ENCODE peak calls at places on chromosomes 4 and X, in four cellular contexts. Z is thoracic aorta, A is tibial nerve, L is right cardiac atrium. S is an unnamed sample.

GRCh38 chrX:133335027-133335426 is 80.3 kb downstream of the GPC4 start:
- DNase-seq in A (peak; percentile 43), Z (no peak), L (no peak), S (no peak)

GRCh38 chr4:91064157-91064853 is 937.1 kb downstream of the CCSER1 start:
- DNase-seq in L (peak; percentile 12), A (no peak), Z (no peak), S (no peak)

GRCh38 chr4:118849867-118850812 is 14.2 kb upstream of the SEC24D start:
- DNase-seq in A (no peak), Z (no peak), L (no peak), S (no peak)

GRCh38 chrX:20529711-20530110 is 263.0 kb upstream of the RPS6KA3 start:
- DNase-seq in L (no peak), A (no peak), Z (no peak), S (no peak)

GRCh38 chr4:31043382-31044062 is 323.4 kb downstream of the PCDH7 start:
- DNase-seq in L (no peak), A (no peak), Z (no peak), S (no peak)

GRCh38 chr4:86608757-86609375 is 14.8 kb downstream of the PTPN13 start:
- DNase-seq in L (no peak), A (no peak), Z (no peak), S (no peak)

GRCh38 chr4:61628727-61629126 is 428.6 kb downstream of the ADGRL3 start:
- DNase-seq in A (no peak), Z (no peak), L (no peak), S (no peak)

GRCh38 chrX:102345916-102346315 is 93.9 kb downstream of the NXF2B start:
- DNase-seq in L (peak; percentile 81), Z (peak; percentile 10), A (peak; percentile 82), S (peak; percentile 83)

GRCh38 chr4:87117051-87117729 is 103.2 kb downstream of the KLHL8 start:
- DNase-seq in A (no peak), L (no peak), Z (no peak), S (no peak)

GRCh38 chrX:119672252-119672825 is 20.6 kb downstream of the SEPTIN6 start:
- DNase-seq in L (no peak), A (no peak), Z (no peak), S (no peak)
- H3K4me1 ChIP-seq in L (peaks cover 5% of the 10 kb centered on the region), A (no peaks in the 10 kb centered on the region), Z (no peaks in the 10 kb centered on the region), S (no peaks in the 10 kb centered on the region)

GRCh38 chr4:150909116-150909515 is 106.0 kb downstream of the LRBA start:
- DNase-seq in Z (no peak), L (no peak), A (no peak), S (no peak)

GRCh38 chr4:150903603-150904002 is 111.5 kb downstream of the LRBA start:
- DNase-seq in Z (no peak), L (no peak), A (no peak), S (no peak)

GRCh38 chr4:150911326-150911725 is 103.8 kb downstream of the LRBA start:
- DNase-seq in Z (no peak), L (no peak), A (no peak), S (no peak)

DNA sequence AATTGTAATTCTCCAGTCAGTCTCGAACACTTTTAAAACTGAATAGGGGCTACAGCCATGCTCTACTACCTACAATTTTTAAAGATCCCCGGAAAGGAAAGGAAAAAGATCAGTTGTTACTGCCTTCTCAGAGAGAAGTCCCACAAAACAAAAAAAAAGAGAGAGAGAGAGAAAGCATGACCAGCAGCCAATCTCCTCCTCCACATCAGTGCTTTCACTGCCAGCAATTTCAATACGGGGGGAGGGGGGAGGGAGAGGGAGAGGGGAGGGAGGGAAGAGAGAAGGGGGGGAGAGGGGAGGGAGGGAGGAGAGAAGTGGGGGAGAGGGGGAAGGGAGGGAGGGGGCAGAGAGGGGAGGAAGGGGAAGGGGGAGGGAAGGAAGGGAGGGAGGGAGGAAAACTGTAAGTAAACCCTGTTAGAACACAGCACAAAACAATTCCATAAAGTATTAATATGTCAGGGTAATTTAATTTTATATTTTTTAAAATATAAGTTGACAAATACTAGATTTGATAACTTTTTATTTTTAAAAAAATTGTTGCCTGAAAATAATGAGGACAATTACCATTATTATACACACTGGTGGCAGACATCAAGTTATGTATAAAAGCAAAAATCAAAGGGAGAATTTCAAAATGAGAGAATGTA is 108.0 kb downstream of the LRBA start:
- DNase-seq in L (no peak), Z (no peak), A (no peak), S (no peak)
- H3K4me1 ChIP-seq in L (no peaks in the 10 kb centered on the region), Z (no peaks in the 10 kb centered on the region), A (no peaks in the 10 kb centered on the region), S (no peaks in the 10 kb centered on the region)

GRCh38 chr4:123077330-123077729 is 154.9 kb upstream of the NUDT6 start:
- DNase-seq in Z (no peak), A (no peak), L (no peak), S (no peak)

GRCh38 chr4:123073650-123074049 is 151.3 kb upstream of the NUDT6 start:
- DNase-seq in L (no peak), Z (no peak), A (no peak), S (no peak)

DNA sequence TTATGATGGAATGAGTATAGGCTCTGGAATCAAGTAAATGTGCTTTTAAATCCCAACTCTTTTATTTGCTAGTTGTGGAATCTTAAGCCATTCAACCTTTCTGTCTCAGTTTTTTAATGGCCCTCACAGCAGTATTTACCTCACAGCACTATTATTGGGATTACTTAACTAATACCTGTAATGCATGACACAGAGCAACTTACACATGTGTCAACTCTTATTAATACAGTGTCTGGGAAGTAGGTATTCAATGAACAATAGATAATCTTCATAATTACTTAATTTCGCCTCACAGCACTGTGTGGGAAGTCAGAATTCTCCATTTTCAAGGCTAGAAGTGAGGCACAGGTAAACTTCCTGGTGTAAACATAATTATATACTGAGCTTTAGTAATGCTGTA is 149.7 kb upstream of the NUDT6 start:
- DNase-seq in L (no peak), A (no peak), Z (no peak), S (no peak)
- H3K4me1 ChIP-seq in L (no peaks in the 10 kb centered on the region), A (no peaks in the 10 kb centered on the region), Z (peaks cover 3% of the 10 kb centered on the region), S (peaks cover 2% of the 10 kb centered on the region)

GRCh38 chr4:76622717-76623116 is 187.7 kb downstream of the SHROOM3 start:
- DNase-seq in L (no peak), Z (no peak), A (no peak), S (no peak)
- H3K4me1 ChIP-seq in L (peaks cover 3% of the 10 kb centered on the region), Z (peaks cover 37% of the 10 kb centered on the region), A (no peaks in the 10 kb centered on the region), S (peaks cover 14% of the 10 kb centered on the region)

GRCh38 chr4:154617820-154618317 is 5.4 kb upstream of the FGG start:
- DNase-seq in Z (no peak), A (no peak), L (no peak), S (no peak)
- H3K4me1 ChIP-seq in Z (no peaks in the 10 kb centered on the region), A (no peaks in the 10 kb centered on the region), L (no peaks in the 10 kb centered on the region), S (no peaks in the 10 kb centered on the region)

DNA sequence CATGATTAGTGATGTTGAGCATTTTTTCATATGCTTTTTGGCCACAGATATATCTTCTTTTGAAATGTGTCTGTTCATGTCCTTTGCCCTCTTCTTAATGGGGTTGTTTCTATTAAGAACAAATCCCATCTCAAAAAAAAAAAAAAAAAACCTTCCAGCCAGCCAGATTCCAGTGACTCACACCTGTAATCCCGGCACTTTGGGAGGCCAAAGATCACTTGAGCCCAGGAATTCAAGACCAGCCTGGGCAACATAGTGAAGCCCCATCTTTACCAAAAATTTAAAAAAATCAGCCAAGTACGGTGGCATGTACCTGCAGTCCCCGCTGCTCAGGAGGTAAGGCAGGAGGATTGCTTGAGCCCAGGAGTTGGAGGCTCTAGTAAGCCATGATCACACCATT is 5.1 kb downstream of the RAB33B start:
- DNase-seq in A (no peak), L (no peak), Z (no peak), S (no peak)
- H3K4me1 ChIP-seq in A (no peaks in the 10 kb centered on the region), L (no peaks in the 10 kb centered on the region), Z (peaks cover 43% of the 10 kb centered on the region), S (peaks cover 24% of the 10 kb centered on the region)

GRCh38 chr4:41157009-41157408 is 57.3 kb downstream of the APBB2 start:
- DNase-seq in Z (no peak), L (no peak), A (no peak), S (no peak)

GRCh38 chr4:41154814-41155177 is 59.5 kb downstream of the APBB2 start:
- DNase-seq in L (no peak), Z (no peak), A (no peak), S (peak; percentile 35)

GRCh38 chr4:41156574-41156973 is 57.8 kb downstream of the APBB2 start:
- DNase-seq in A (no peak), Z (no peak), L (no peak), S (no peak)

GRCh38 chr4:41154001-41154813 is 60.1 kb downstream of the APBB2 start:
- DNase-seq in L (no peak), Z (no peak), A (no peak), S (no peak)

GRCh38 chr4:41155194-41155830 is 59.0 kb downstream of the APBB2 start:
- DNase-seq in Z (no peak), A (no peak), L (no peak), S (no peak)
- H3K4me1 ChIP-seq in Z (peaks cover 13% of the 10 kb centered on the region), A (peaks cover 10% of the 10 kb centered on the region), L (peaks cover 4% of the 10 kb centered on the region), S (no peaks in the 10 kb centered on the region)

GRCh38 chr4:153543351-153543750 is 77.2 kb downstream of the TMEM131L start:
- DNase-seq in L (no peak), Z (no peak), A (no peak), S (no peak)
- H3K4me1 ChIP-seq in L (peaks cover 4% of the 10 kb centered on the region), Z (peaks cover 11% of the 10 kb centered on the region), A (peaks cover 2% of the 10 kb centered on the region), S (no peaks in the 10 kb centered on the region)

DNA sequence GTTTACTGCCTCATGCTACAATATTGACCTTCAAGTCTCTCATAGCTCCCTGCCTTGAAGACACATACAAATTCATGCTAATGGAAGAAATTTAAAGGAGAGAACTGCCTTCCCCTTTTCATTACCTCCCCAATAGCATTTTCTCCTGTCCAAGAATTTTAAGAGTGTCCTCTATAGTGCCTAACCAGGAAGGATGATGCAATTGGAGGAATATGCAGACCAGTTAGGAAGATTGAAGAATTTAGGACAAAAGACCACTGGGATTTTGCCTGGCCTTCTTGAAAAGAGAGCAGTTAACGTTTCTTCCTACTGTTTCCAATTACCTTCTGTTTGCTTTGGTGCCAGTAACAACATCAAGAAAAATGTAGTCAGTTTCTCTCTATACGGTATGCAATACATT is 443.9 kb downstream of the INPP4B start:
- DNase-seq in A (no peak), L (no peak), Z (no peak), S (no peak)
- H3K4me1 ChIP-seq in A (peaks cover 18% of the 10 kb centered on the region), L (peaks cover 2% of the 10 kb centered on the region), Z (peaks cover 25% of the 10 kb centered on the region), S (peaks cover 15% of the 10 kb centered on the region)